ENCODE peak calls at places on chromosomes 13 and 19, in five cellular contexts. W, L, H, J and S are unnamed samples.
A peak's percentile ranks its signal among the peaks of the same experiment; 100 is the strongest.

GRCh38 chr13:43805071-43805468 is 18.3 kb upstream of the ENOX1 start:
- DNase-seq in W (peak; percentile 82), L (no peak), H (peak; percentile 92), J (no peak), S (peak; percentile 88)

GRCh38 chr19:53772943-53773342 is 51.2 kb downstream of the NLRP12 start:
- DNase-seq in W (peak; percentile 74), L (no peak), H (peak; percentile 35), J (peak; percentile 30), S (no peak)

GRCh38 chr13:37134411-37135041 is 29.1 kb upstream of the CSNK1A1L start:
- DNase-seq in W (peak; percentile 95), L (no peak), H (peak; percentile 28), J (no peak), S (peak; percentile 32)

GRCh38 chr13:49098198-49098597 is 121.9 kb upstream of the MLNR start:
- DNase-seq in W (peak; percentile 96), L (no peak), H (peak; percentile 94), J (peak; percentile 83), S (peak; percentile 63)

GRCh38 chr19:11693505-11694499 is 44.9 kb downstream of the ZNF823 start:
- DNase-seq in W (peak; percentile 61), L (no peak), H (peak; percentile 92), J (peak; percentile 66), S (no peak)

GRCh38 chr19:51810228-51810627 is 15.3 kb downstream of the FPR3 start:
- DNase-seq in W (peak; percentile 44), L (no peak), H (no peak), J (no peak), S (no peak)

GRCh38 chr19:36032251-36033104 is at the start of gene CLIP3:
- DNase-seq in W (peak; percentile 68), L (peak; percentile 91), H (peak; percentile 60), J (no peak), S (no peak)

GRCh38 chr19:246551-246950 is 44.7 kb downstream of the PLPP2 start:
- DNase-seq in W (no peak), L (peak; percentile 59), H (no peak), J (no peak), S (no peak)

GRCh38 chr13:114068723-114069322 is 63.6 kb downstream of the RASA3 start:
- DNase-seq in W (peak; percentile 88), L (peak; percentile 41), H (peak; percentile 78), J (peak; percentile 16), S (no peak)

GRCh38 chr19:33186835-33187540 is 7.1 kb upstream of the LRP3 start:
- DNase-seq in W (no peak), L (peak; percentile 40), H (no peak), J (no peak), S (no peak)

GRCh38 chr19:33497778-33498175 is 23.8 kb downstream of the PEPD start:
- DNase-seq in W (no peak), L (no peak), H (no peak), J (no peak), S (no peak)

GRCh38 chr19:10390652-10391286 is 10.4 kb upstream of the TYK2 start:
- DNase-seq in W (peak; percentile 80), L (peak; percentile 69), H (peak; percentile 43), J (no peak), S (no peak)

GRCh38 chr19:6417713-6418561 is 6.7 kb downstream of the KHSRP start:
- DNase-seq in W (no peak), L (peak; percentile 78), H (no peak), J (no peak), S (no peak)

GRCh38 chr19:11458236-11458900 is 22.5 kb downstream of the ELAVL3 start:
- DNase-seq in W (no peak), L (no peak), H (no peak), J (no peak), S (no peak)

GRCh38 chr19:47510516-47511127 is 4.2 kb downstream of the NAPA start:
- DNase-seq in W (no peak), L (no peak), H (no peak), J (no peak), S (no peak)

GRCh38 chr13:63010072-63010658 is 1594.5 kb upstream of the PCDH20 start:
- DNase-seq in W (no peak), L (no peak), H (no peak), J (no peak), S (no peak)

GRCh38 chr13:95074820-95075219 is 226.4 kb downstream of the ABCC4 start:
- DNase-seq in W (no peak), L (no peak), H (no peak), J (no peak), S (no peak)

GRCh38 chr13:95710313-95710712 is 33.4 kb downstream of the DNAJC3 start:
- DNase-seq in W (peak; percentile 69), L (no peak), H (peak; percentile 84), J (peak; percentile 70), S (no peak)

GRCh38 chr13:35785563-35786327 is 309.3 kb upstream of the MAB21L1 start:
- DNase-seq in W (no peak), L (no peak), H (no peak), J (no peak), S (no peak)

GRCh38 chr13:30907167-30907761 is 1.2 kb downstream of the MEDAG start:
- DNase-seq in W (peak; percentile 69), L (no peak), H (peak; percentile 21), J (peak; percentile 42), S (no peak)

GRCh38 chr13:77980592-77980991 is 62.0 kb upstream of the EDNRB start:
- DNase-seq in W (peak; percentile 84), L (no peak), H (no peak), J (peak; percentile 17), S (peak; percentile 14)

GRCh38 chr19:18608805-18609716 is 2.5 kb upstream of the CRLF1 start:
- DNase-seq in W (no peak), L (no peak), H (no peak), J (no peak), S (no peak)

GRCh38 chr19:18605546-18606280 is 886 bp downstream of the CRLF1 start:
- DNase-seq in W (no peak), L (no peak), H (no peak), J (no peak), S (no peak)

GRCh38 chr19:18608102-18608804 is 1.7 kb upstream of the CRLF1 start:
- DNase-seq in W (no peak), L (no peak), H (no peak), J (no peak), S (no peak)

GRCh38 chr19:18606281-18607221 is at the start of gene CRLF1:
- DNase-seq in W (no peak), L (no peak), H (no peak), J (no peak), S (no peak)

DNA sequence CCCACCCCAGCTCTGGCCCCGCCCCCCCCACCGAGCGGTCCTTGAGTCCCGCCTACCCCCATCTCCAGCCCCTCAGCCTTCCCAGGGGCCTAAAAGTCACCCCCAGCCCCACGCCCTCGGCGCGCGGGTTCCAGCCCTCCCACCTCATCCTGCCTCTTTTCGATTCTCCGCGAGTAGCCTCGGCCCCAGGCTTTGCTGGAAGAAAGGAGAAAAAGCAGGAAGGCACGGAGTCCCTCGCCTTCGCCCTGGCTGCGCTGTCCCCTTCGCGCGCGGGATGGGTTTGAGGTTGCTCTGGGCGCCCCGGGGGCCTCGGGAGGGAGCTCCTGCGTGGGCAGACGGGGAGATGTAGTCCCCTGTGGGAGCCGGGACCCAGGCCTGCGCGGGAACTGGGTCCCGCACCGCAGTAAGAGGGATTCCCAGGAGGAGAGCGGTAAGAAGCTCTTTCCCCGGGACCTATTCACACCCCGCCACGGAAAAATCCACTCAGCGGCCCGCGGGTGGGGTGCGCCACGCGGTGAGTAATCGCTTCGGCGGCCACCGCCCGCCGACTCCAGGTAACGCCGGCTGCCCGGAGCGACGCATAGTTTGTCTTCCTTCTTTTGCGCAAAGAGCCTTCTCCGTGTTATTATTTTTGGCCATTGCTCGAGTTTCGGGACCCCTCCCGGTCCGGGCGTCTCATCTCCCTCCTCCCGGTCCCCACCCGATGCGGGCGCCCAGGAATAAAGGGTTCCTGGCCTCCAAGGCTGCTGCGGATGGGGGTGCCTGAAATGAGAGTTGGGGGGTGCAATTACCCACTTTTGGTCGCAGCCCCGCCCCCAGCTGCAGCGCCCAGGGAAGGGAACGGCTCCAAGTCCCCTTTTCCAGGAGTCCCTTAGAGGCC is 863 bp upstream of the CRLF1 start:
- DNase-seq in W (no peak), L (no peak), H (no peak), J (no peak), S (no peak)
- H3K4me3 ChIP-seq in W (peak overlapping the region; percentile 28), L (peak overlapping the region; percentile 43), H (no peak overlapping the region), J (no peak overlapping the region), S (no peak overlapping the region)

GRCh38 chr19:5060591-5061339 is 91.9 kb downstream of the KDM4B start:
- DNase-seq in W (no peak), L (no peak), H (no peak), J (no peak), S (no peak)
- H3K4me3 ChIP-seq in W (no peak overlapping the region), L (no peak overlapping the region), H (no peak overlapping the region), J (no peak overlapping the region), S (no peak overlapping the region)

DNA sequence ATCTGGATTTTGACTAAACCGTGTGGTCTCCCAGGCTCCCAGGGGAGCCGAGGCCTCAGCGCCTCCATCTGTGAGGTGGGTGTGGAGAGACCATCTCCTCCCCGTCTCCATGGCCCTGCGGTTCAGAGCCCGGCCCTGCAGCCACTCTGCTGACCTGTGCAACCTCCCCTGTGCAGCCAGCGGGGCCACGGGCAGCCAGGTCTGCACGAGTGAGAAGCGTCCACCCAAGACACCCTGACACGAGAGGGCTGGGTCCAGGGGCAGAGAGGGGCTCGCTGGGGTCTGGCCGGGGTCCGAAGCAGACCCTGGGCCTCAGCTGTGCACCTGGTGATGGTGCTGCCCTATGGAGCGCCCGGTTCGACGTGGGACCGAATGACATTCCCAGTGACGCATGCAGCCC is 10.4 kb upstream of the CACTIN start:
- DNase-seq in W (no peak), L (no peak), H (no peak), J (no peak), S (no peak)
- H3K4me3 ChIP-seq in W (no peak overlapping the region), L (no peak overlapping the region), H (no peak overlapping the region), J (no peak overlapping the region), S (no peak overlapping the region)

DNA sequence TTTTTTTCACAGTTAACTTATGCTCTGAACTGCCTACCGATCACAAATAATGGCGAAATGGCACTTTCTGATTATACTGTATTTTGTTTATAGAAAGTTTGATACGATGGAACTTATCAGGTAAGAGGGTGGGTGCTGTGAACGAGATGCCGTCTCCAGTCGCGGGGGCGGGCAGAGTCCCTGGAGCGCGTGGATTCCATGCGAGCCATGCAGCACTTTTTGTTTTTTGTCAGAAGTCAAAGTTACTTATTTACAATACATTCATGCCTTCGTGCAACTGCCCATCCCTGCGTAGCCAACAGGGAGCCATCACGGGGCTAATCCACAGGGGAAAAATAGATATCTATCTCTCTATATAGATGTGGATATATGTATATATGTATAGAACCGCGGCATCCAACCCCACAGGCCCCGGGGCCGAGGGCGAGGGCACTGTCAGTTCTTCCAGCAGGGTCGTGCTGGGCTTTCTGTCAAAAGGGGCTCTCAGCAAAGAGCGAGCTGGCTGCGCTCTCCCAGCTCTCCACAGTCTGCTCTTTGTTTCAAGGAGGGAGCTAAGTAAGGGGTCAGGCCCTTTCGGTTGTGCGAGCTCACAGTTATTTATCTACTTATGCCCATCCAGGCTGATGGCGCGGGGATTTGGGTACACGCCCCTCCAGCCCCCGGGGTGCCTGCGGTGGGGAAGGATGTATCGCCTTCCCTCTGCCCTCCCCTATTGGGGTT is 3.4 kb downstream of the SLITRK1 start:
- DNase-seq in W (no peak), L (peak; percentile 58), H (no peak), J (no peak), S (no peak)
- H3K4me3 ChIP-seq in W (peak overlapping the region; percentile 51), L (peak overlapping the region; percentile 74), H (peak overlapping the region; percentile 44), J (no peak overlapping the region), S (peak overlapping the region; percentile 23)

GRCh38 chr19:38812004-38812840 is 523 bp downstream of the LGALS4 start:
- DNase-seq in W (no peak), L (no peak), H (no peak), J (no peak), S (no peak)
- H3K4me3 ChIP-seq in W (no peak overlapping the region), L (no peak overlapping the region), H (no peak overlapping the region), J (no peak overlapping the region), S (no peak overlapping the region)